ENCODE peak calls at places on chromosome 4, in eight cellular contexts. E is GM10248, G is neural crest cell, O is foreskin fibroblast, L is right atrium auricular region, P is right lobe of liver, H is mammary epithelial cell, W is kidney epithelial cell. K is an unnamed sample.

GRCh38 chr4:7335363-7336066 is 99.2 kb downstream of the PSAPL1 start:
- DNase-seq in H (peak), P (peak), E (peak), L (no peak), W (no peak), O (no peak), G (peak), K (peak)

GRCh38 chr4:1039493-1040343 is 28.3 kb downstream of the FGFRL1 start:
- DNase-seq in L (no peak), G (no peak), P (no peak), E (no peak), O (peak), W (no peak), H (no peak), K (no peak)

GRCh38 chr4:173521474-173522159 is 8.4 kb downstream of the HAND2 start:
- DNase-seq in P (no peak), O (no peak), L (no peak), H (no peak), W (no peak), G (no peak), E (no peak), K (no peak)

GRCh38 chr4:151667025-151667424 is 93.8 kb downstream of the GATB start:
- DNase-seq in L (no peak), G (no peak), W (no peak), E (no peak), H (no peak), O (peak), P (no peak), K (no peak)

GRCh38 chr4:122764071-122764807 is 31.7 kb downstream of the BBS12 start:
- DNase-seq in L (no peak), W (no peak), H (no peak), O (peak), E (no peak), G (no peak), P (no peak), K (no peak)

GRCh38 chr4:75723117-75723801 is 1.1 kb upstream of the USO1 start:
- DNase-seq in O (peak), E (no peak), G (no peak), P (no peak), L (no peak), W (no peak), H (peak), K (no peak)

GRCh38 chr4:126564283-126564854 is 1068.4 kb upstream of the INTU start:
- DNase-seq in H (no peak), W (no peak), G (no peak), P (no peak), O (no peak), L (no peak), E (no peak), K (no peak)

GRCh38 chr4:180513076-180513475 is 1730.1 kb upstream of the TENM3 start:
- DNase-seq in O (no peak), P (no peak), E (no peak), G (no peak), H (no peak), W (no peak), L (no peak), K (no peak)

GRCh38 chr4:71186566-71187398 is 152.0 kb upstream of the SLC4A4 start:
- DNase-seq in W (no peak), G (peak), L (no peak), O (no peak), E (peak), P (peak), H (peak), K (no peak)

GRCh38 chr4:48767530-48767929 is 12.5 kb downstream of the FRYL start:
- DNase-seq in H (no peak), E (no peak), W (no peak), P (no peak), L (no peak), O (no peak), G (no peak), K (no peak)

GRCh38 chr4:173420324-173420752 is 21.4 kb upstream of the SCRG1 start:
- DNase-seq in L (no peak), P (no peak), O (no peak), H (no peak), W (no peak), G (no peak), E (peak), K (peak)

GRCh38 chr4:143329985-143330384 is 6.7 kb upstream of the GAB1 start:
- DNase-seq in G (no peak), H (no peak), W (no peak), E (no peak), P (no peak), O (no peak), L (no peak), K (no peak)
- TF ChIP-seq CTCF in G (no peak), H (no peak), W (no peak), E (no peak), P (no peak), O (no peak), L (no peak), K (no peak)

GRCh38 chr4:25788839-25789238 is 73.9 kb downstream of the SEL1L3 start:
- DNase-seq in G (no peak), O (no peak), W (no peak), P (no peak), L (no peak), E (no peak), H (no peak), K (no peak)

GRCh38 chr4:25790024-25790423 is 72.8 kb downstream of the SEL1L3 start:
- DNase-seq in O (no peak), E (no peak), L (no peak), P (no peak), W (no peak), G (no peak), H (no peak), K (no peak)

GRCh38 chr4:25792843-25793242 is 69.9 kb downstream of the SEL1L3 start:
- DNase-seq in W (no peak), H (no peak), P (no peak), E (no peak), O (no peak), L (no peak), G (no peak), K (no peak)

GRCh38 chr4:25795091-25795490 is 67.7 kb downstream of the SEL1L3 start:
- DNase-seq in O (no peak), P (no peak), G (no peak), W (no peak), H (no peak), L (no peak), E (no peak), K (no peak)

GRCh38 chr4:25792200-25792791 is 70.5 kb downstream of the SEL1L3 start:
- DNase-seq in W (no peak), H (no peak), O (no peak), L (no peak), G (peak), P (peak), E (no peak), K (peak)
- TF ChIP-seq CTCF in W (peak), H (peak), O (peak), L (peak), G (peak), P (peak), E (peak), K (peak)

GRCh38 chr4:3257691-3258482 is 8.9 kb downstream of the MSANTD1 start:
- DNase-seq in E (no peak), H (peak), O (peak), L (no peak), W (peak), P (no peak), G (no peak), K (peak)
- TF ChIP-seq CTCF in E (no peak), H (no peak), O (no peak), L (no peak), W (no peak), P (no peak), G (no peak), K (no peak)

DNA sequence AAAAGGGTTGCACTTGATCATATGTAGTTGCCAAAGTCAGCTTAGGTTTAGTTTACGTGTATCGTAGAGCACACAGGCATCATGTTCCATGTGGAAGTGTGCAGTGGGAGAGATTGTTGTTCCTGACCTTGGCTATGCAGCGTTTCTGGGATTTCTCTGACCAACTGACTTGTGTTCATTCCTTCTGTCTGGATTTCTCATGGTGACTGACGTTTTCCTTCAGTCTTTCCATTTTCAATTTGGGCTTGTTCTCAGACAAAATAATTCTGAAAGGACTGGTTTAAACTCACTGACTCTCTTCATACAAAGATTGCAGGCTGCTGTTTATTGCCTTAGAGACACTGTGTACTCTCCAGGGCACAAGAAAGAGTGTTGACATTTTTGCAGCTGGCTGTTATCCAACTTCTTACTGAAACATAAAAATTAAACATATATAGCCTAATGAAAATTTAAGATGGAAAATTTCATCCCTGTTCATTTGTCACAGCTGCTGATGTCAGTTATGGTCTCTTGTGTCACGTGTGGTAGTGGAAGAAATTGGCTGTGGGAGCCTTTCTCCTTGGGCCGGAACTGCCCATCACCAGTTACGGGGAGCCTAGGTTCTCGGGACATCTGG is 95.4 kb downstream of the TNIP2 start:
- DNase-seq in H (no peak), G (no peak), O (peak), P (no peak), W (no peak), L (no peak), E (no peak), K (no peak)
- TF ChIP-seq CTCF in H (no peak), G (no peak), O (no peak), P (no peak), W (no peak), L (no peak), E (no peak), K (no peak)

GRCh38 chr4:119212251-119212963 is at the start of gene USP53:
- DNase-seq in L (peak), O (peak), P (peak), G (peak), E (peak), H (peak), W (peak), K (peak)

GRCh38 chr4:119209586-119209985 is 2.9 kb upstream of the USP53 start:
- DNase-seq in G (no peak), W (no peak), P (no peak), O (no peak), H (no peak), L (no peak), E (no peak), K (no peak)

GRCh38 chr4:119211856-119212250 is 660 bp upstream of the USP53 start:
- DNase-seq in O (no peak), H (no peak), G (no peak), E (no peak), L (no peak), P (no peak), W (peak), K (no peak)

GRCh38 chr4:119210760-119211159 is 1.8 kb upstream of the USP53 start:
- DNase-seq in O (peak), E (no peak), L (no peak), P (no peak), H (peak), W (no peak), G (no peak), K (no peak)

GRCh38 chr4:119212964-119213606 is 572 bp downstream of the USP53 start:
- DNase-seq in G (peak), H (peak), L (peak), E (peak), W (peak), P (peak), O (peak), K (peak)
- TF ChIP-seq CTCF in G (no peak), H (peak), L (peak), E (peak), W (peak), P (peak), O (peak), K (peak)

DNA sequence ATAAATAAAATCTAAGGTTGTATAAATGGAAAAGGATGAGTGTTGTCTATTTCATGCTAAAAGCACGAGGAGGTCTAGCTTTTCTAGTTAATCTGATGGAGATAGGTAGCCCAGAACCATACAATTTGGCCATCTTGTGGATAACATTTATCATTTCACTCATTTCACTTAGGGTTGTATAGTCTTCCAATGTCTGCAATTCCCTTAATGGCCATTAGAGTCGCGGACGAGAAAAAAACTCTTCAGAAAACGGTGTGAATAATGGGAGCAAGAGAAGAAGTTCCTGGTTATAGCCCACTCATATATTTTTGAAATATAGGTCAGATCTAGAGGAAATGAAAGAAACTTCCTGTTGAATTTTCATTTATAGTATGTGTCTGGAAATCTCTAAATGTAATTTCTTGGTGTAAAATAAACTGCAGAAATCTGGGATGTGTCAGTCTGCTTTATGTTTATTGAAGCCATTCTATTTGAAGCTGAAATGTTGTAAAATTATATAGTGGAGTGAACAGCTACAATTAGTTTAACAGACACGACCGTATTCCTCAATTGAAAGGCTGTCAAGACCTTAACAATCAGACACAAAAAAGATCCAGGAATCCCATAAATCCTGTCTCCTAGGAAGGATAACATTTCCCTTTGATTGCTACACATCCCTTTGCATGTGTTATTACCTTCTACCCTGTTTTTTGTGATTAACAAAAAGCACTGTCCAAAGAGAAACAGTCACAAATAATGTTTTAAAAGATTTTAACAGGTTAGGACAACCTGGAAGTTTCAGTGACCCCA is 47.7 kb upstream of the MGST2 start:
- DNase-seq in L (no peak), O (no peak), H (no peak), P (no peak), W (no peak), E (no peak), G (no peak), K (peak)
- TF ChIP-seq CTCF in L (peak), O (peak), H (peak), P (peak), W (peak), E (no peak), G (peak), K (peak)

GRCh38 chr4:148425327-148426110 is 16.7 kb downstream of the NR3C2 start:
- DNase-seq in E (no peak), L (no peak), G (no peak), P (no peak), O (no peak), W (no peak), H (no peak), K (no peak)
- TF ChIP-seq CTCF in E (no peak), L (peak), G (peak), P (peak), O (no peak), W (peak), H (peak), K (no peak)

GRCh38 chr4:108941914-108942379 is 179.1 kb upstream of the ETNPPL start:
- DNase-seq in G (no peak), P (no peak), L (no peak), E (no peak), O (no peak), W (peak), H (no peak), K (no peak)
- TF ChIP-seq CTCF in G (no peak), P (no peak), L (no peak), E (no peak), O (no peak), W (no peak), H (no peak), K (no peak)

DNA sequence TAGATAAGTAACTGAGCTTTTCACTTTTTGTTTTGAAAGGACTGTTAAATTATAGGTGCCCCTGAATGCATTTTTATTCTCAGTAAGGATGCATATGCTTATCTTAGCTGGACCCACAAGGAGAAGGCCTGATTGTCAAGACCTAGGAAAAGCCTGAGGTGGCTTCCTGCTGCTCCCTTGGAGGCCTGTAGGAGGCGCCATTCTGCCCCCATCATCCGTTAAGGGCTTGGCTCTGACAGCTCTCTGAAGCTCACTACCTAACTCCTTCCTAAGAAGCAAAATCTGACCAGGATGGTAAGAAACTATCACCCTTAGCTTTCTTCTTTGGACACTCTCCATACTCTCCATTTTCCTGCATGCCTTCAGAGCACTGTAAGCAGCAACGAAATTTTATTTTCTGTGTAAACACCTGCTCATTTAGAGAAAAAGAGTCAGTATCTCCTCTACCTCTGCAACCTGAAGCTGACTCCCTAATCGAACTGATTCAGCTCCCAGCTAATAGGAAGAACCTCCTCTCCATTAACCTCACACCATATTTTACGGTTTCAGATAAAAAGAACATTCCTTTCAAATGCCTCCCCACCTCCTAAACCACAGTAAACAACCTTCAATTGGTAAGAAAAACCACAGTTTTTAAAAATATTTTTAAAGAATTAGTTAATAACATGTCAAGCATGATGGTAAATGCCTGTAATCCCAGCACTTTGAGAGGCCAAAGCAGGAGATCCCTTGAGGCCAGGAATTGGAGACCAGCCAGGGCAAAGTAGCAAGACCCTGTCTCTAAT is 73.4 kb upstream of the EDNRA start:
- DNase-seq in E (no peak), P (no peak), L (no peak), H (no peak), G (no peak), O (no peak), W (no peak), K (peak)
- TF ChIP-seq CTCF in E (peak), P (no peak), L (peak), H (peak), G (peak), O (peak), W (peak), K (peak)

DNA sequence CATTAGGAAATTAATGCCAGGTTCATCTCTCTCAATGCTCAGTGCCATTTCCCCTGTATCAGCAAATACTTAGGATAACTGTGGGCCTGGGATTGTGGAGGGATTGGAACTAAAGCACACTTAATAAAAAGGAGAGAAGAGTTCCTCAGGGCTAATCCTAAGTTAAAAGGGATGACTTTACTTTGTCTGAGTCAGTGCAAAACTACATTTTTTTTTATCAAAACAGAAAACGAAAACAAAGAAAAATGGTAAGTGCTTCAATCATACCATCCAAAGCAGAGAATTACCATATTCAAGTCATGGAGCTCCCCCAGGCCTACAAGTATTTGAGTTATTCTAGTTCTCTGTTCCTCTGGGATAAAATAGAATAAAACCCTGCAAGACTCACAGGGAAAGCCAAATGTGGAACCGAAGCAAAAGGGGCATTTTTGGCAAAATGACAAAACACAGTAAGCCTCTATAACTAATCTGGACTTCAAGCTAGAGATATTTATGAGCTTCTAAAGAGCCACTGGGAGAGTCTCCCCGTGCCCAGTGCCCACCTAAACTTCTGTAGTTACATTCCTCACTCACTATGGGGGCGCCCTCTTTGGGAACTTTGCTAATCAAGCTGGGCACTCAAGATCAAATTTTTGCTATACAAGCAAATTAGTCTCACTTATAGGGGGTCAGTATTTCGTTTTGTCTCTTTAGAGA is 53.4 kb downstream of the PALLD start:
- DNase-seq in G (no peak), P (no peak), L (no peak), E (no peak), H (no peak), O (no peak), W (no peak), K (no peak)
- TF ChIP-seq CTCF in G (no peak), P (no peak), L (no peak), E (no peak), H (no peak), O (no peak), W (no peak), K (no peak)